ENCODE peak calls at places on chromosome 4, in five cellular contexts. One of them, this sample, is unnamed.

GRCh38 chr4:76540496-76540895 is 105.5 kb downstream of the SHROOM3 start:
- DNase-seq in Caco-2: no peak
- DNase-seq in stimulated activated CD4-positive, alpha-beta T cell treated with anti-CD3 and anti-CD28 coated beads, Interleukin-2, amount 100 ng/mL, for 48 hours: no peak
- DNase-seq in NCI-H2029: no peak
- DNase-seq in ACHN: no peak
- DNase-seq in this sample: no peak

GRCh38 chr4:42371306-42372063 is 25.8 kb upstream of the SHISA3 start:
- DNase-seq in stimulated activated CD4-positive, alpha-beta T cell treated with anti-CD3 and anti-CD28 coated beads, Interleukin-2, amount 100 ng/mL, for 48 hours: no peak
- DNase-seq in ACHN: peak; percentile 55
- DNase-seq in Caco-2: no peak
- DNase-seq in NCI-H2029: peak; percentile 2
- DNase-seq in this sample: peak; percentile 17

GRCh38 chr4:174217273-174218126 is 66.0 kb downstream of the FBXO8 start:
- DNase-seq in Caco-2: no peak
- DNase-seq in ACHN: peak; percentile 20
- DNase-seq in stimulated activated CD4-positive, alpha-beta T cell treated with anti-CD3 and anti-CD28 coated beads, Interleukin-2, amount 100 ng/mL, for 48 hours: no peak
- DNase-seq in NCI-H2029: no peak
- DNase-seq in this sample: no peak

GRCh38 chr4:66930216-66930615 is 615.1 kb downstream of the CENPC start:
- DNase-seq in stimulated activated CD4-positive, alpha-beta T cell treated with anti-CD3 and anti-CD28 coated beads, Interleukin-2, amount 100 ng/mL, for 48 hours: no peak
- DNase-seq in NCI-H2029: no peak
- DNase-seq in ACHN: no peak
- DNase-seq in Caco-2: no peak
- DNase-seq in this sample: no peak

GRCh38 chr4:86939737-86940141 is 4.9 kb downstream of the AFF1 start:
- DNase-seq in stimulated activated CD4-positive, alpha-beta T cell treated with anti-CD3 and anti-CD28 coated beads, Interleukin-2, amount 100 ng/mL, for 48 hours: no peak
- DNase-seq in Caco-2: no peak
- DNase-seq in NCI-H2029: no peak
- DNase-seq in ACHN: no peak
- DNase-seq in this sample: peak; percentile 37

GRCh38 chr4:105129286-105129685 is 17.4 kb upstream of the TET2 start:
- DNase-seq in Caco-2: no peak
- DNase-seq in stimulated activated CD4-positive, alpha-beta T cell treated with anti-CD3 and anti-CD28 coated beads, Interleukin-2, amount 100 ng/mL, for 48 hours: no peak
- DNase-seq in NCI-H2029: no peak
- DNase-seq in ACHN: no peak
- DNase-seq in this sample: no peak

GRCh38 chr4:122718265-122718664 is 14.2 kb upstream of the BBS12 start:
- DNase-seq in ACHN: no peak
- DNase-seq in Caco-2: no peak
- DNase-seq in NCI-H2029: no peak
- DNase-seq in stimulated activated CD4-positive, alpha-beta T cell treated with anti-CD3 and anti-CD28 coated beads, Interleukin-2, amount 100 ng/mL, for 48 hours: no peak
- DNase-seq in this sample: no peak

GRCh38 chr4:115219315-115219840 is 106.0 kb upstream of the NDST4 start:
- DNase-seq in Caco-2: no peak
- DNase-seq in stimulated activated CD4-positive, alpha-beta T cell treated with anti-CD3 and anti-CD28 coated beads, Interleukin-2, amount 100 ng/mL, for 48 hours: no peak
- DNase-seq in NCI-H2029: peak; percentile 29
- DNase-seq in ACHN: no peak
- DNase-seq in this sample: no peak

GRCh38 chr4:16443504-16444088 is 217.3 kb upstream of the TAPT1 start:
- DNase-seq in Caco-2: no peak
- DNase-seq in NCI-H2029: no peak
- DNase-seq in ACHN: peak; percentile 36
- DNase-seq in stimulated activated CD4-positive, alpha-beta T cell treated with anti-CD3 and anti-CD28 coated beads, Interleukin-2, amount 100 ng/mL, for 48 hours: no peak
- DNase-seq in this sample: peak; percentile 15

GRCh38 chr4:142614621-142615323 is 231.3 kb downstream of the INPP4B start:
- DNase-seq in Caco-2: no peak
- DNase-seq in NCI-H2029: no peak
- DNase-seq in stimulated activated CD4-positive, alpha-beta T cell treated with anti-CD3 and anti-CD28 coated beads, Interleukin-2, amount 100 ng/mL, for 48 hours: no peak
- DNase-seq in ACHN: no peak
- DNase-seq in this sample: no peak

GRCh38 chr4:151641167-151641566 is 119.6 kb downstream of the GATB start:
- DNase-seq in Caco-2: no peak
- DNase-seq in stimulated activated CD4-positive, alpha-beta T cell treated with anti-CD3 and anti-CD28 coated beads, Interleukin-2, amount 100 ng/mL, for 48 hours: no peak
- DNase-seq in ACHN: peak; percentile 2
- DNase-seq in NCI-H2029: no peak
- DNase-seq in this sample: no peak

GRCh38 chr4:52107336-52107735 is 56.2 kb downstream of the SPATA18 start:
- DNase-seq in Caco-2: no peak
- DNase-seq in stimulated activated CD4-positive, alpha-beta T cell treated with anti-CD3 and anti-CD28 coated beads, Interleukin-2, amount 100 ng/mL, for 48 hours: no peak
- DNase-seq in NCI-H2029: no peak
- DNase-seq in ACHN: no peak
- DNase-seq in this sample: no peak

GRCh38 chr4:24770111-24770584 is 25.2 kb upstream of the SOD3 start:
- DNase-seq in NCI-H2029: no peak
- DNase-seq in ACHN: peak; percentile 55
- DNase-seq in stimulated activated CD4-positive, alpha-beta T cell treated with anti-CD3 and anti-CD28 coated beads, Interleukin-2, amount 100 ng/mL, for 48 hours: no peak
- DNase-seq in Caco-2: no peak
- DNase-seq in this sample: peak; percentile 12

GRCh38 chr4:43882470-43882869 is 566.1 kb downstream of the KCTD8 start:
- DNase-seq in Caco-2: no peak
- DNase-seq in stimulated activated CD4-positive, alpha-beta T cell treated with anti-CD3 and anti-CD28 coated beads, Interleukin-2, amount 100 ng/mL, for 48 hours: no peak
- DNase-seq in ACHN: peak; percentile 23
- DNase-seq in NCI-H2029: no peak
- DNase-seq in this sample: no peak

GRCh38 chr4:153474251-153474650 is 8.1 kb downstream of the TMEM131L start:
- DNase-seq in stimulated activated CD4-positive, alpha-beta T cell treated with anti-CD3 and anti-CD28 coated beads, Interleukin-2, amount 100 ng/mL, for 48 hours: no peak
- DNase-seq in NCI-H2029: no peak
- DNase-seq in Caco-2: no peak
- DNase-seq in ACHN: no peak
- DNase-seq in this sample: no peak